ENCODE peak calls at places on chromosomes 2 and 18, in four cellular contexts. One of them, this sample, is unnamed.

GRCh38 chr2:95387358-95387757 is 15.2 kb upstream of the FAHD2A start:
- DNase-seq in non-pigmented ciliary epithelial cell: no peak
- DNase-seq in activated naive CD4-positive, alpha-beta T cell: no peak
- DNase-seq in stimulated activated CD4-positive, alpha-beta T cell treated with anti-CD3 and anti-CD28 coated beads, Interleukin-1b, Interleukin-23, amount 100 ng/mL, for 4 hours: no peak
- DNase-seq in this sample: no peak

GRCh38 chr2:111944536-111945210 is 46.3 kb downstream of the MERTK start:
- DNase-seq in activated naive CD4-positive, alpha-beta T cell: no peak
- DNase-seq in non-pigmented ciliary epithelial cell: no peak
- DNase-seq in stimulated activated CD4-positive, alpha-beta T cell treated with anti-CD3 and anti-CD28 coated beads, Interleukin-1b, Interleukin-23, amount 100 ng/mL, for 4 hours: no peak
- DNase-seq in this sample: no peak

GRCh38 chr2:67135201-67135600 is 261.9 kb upstream of the ETAA1 start:
- DNase-seq in stimulated activated CD4-positive, alpha-beta T cell treated with anti-CD3 and anti-CD28 coated beads, Interleukin-1b, Interleukin-23, amount 100 ng/mL, for 4 hours: no peak
- DNase-seq in non-pigmented ciliary epithelial cell: no peak
- DNase-seq in activated naive CD4-positive, alpha-beta T cell: no peak
- DNase-seq in this sample: no peak

GRCh38 chr2:65416945-65417344 is 15.5 kb downstream of the SPRED2 start:
- DNase-seq in activated naive CD4-positive, alpha-beta T cell: no peak
- DNase-seq in stimulated activated CD4-positive, alpha-beta T cell treated with anti-CD3 and anti-CD28 coated beads, Interleukin-1b, Interleukin-23, amount 100 ng/mL, for 4 hours: no peak
- DNase-seq in non-pigmented ciliary epithelial cell: no peak
- DNase-seq in this sample: no peak

GRCh38 chr18:23745366-23745765 is 56.1 kb downstream of the LAMA3 start:
- DNase-seq in non-pigmented ciliary epithelial cell: no peak
- DNase-seq in stimulated activated CD4-positive, alpha-beta T cell treated with anti-CD3 and anti-CD28 coated beads, Interleukin-1b, Interleukin-23, amount 100 ng/mL, for 4 hours: no peak
- DNase-seq in activated naive CD4-positive, alpha-beta T cell: no peak
- DNase-seq in this sample: no peak

GRCh38 chr2:113977660-113978523 is 88.0 kb downstream of the ACTR3 start:
- DNase-seq in activated naive CD4-positive, alpha-beta T cell: no peak
- DNase-seq in stimulated activated CD4-positive, alpha-beta T cell treated with anti-CD3 and anti-CD28 coated beads, Interleukin-1b, Interleukin-23, amount 100 ng/mL, for 4 hours: no peak
- DNase-seq in non-pigmented ciliary epithelial cell: no peak
- DNase-seq in this sample: no peak

GRCh38 chr2:102463160-102463559 is 9.9 kb upstream of the SLC9A4 start:
- DNase-seq in stimulated activated CD4-positive, alpha-beta T cell treated with anti-CD3 and anti-CD28 coated beads, Interleukin-1b, Interleukin-23, amount 100 ng/mL, for 4 hours: no peak
- DNase-seq in non-pigmented ciliary epithelial cell: no peak
- DNase-seq in activated naive CD4-positive, alpha-beta T cell: no peak
- DNase-seq in this sample: no peak

GRCh38 chr18:56245856-56246575 is 392.4 kb downstream of the TXNL1 start:
- DNase-seq in non-pigmented ciliary epithelial cell: no peak
- DNase-seq in activated naive CD4-positive, alpha-beta T cell: no peak
- DNase-seq in stimulated activated CD4-positive, alpha-beta T cell treated with anti-CD3 and anti-CD28 coated beads, Interleukin-1b, Interleukin-23, amount 100 ng/mL, for 4 hours: no peak
- DNase-seq in this sample: peak; percentile 78

GRCh38 chr2:131656816-131657633 is 129.3 kb downstream of the CCDC74A start:
- DNase-seq in activated naive CD4-positive, alpha-beta T cell: no peak
- DNase-seq in stimulated activated CD4-positive, alpha-beta T cell treated with anti-CD3 and anti-CD28 coated beads, Interleukin-1b, Interleukin-23, amount 100 ng/mL, for 4 hours: no peak
- DNase-seq in non-pigmented ciliary epithelial cell: no peak
- DNase-seq in this sample: no peak

GRCh38 chr2:70103531-70104061 is 16.3 kb downstream of the PCBP1 start:
- DNase-seq in activated naive CD4-positive, alpha-beta T cell: no peak
- DNase-seq in non-pigmented ciliary epithelial cell: no peak
- DNase-seq in stimulated activated CD4-positive, alpha-beta T cell treated with anti-CD3 and anti-CD28 coated beads, Interleukin-1b, Interleukin-23, amount 100 ng/mL, for 4 hours: no peak
- DNase-seq in this sample: no peak

GRCh38 chr2:76009484-76009883 is 298.8 kb upstream of the GCFC2 start:
- DNase-seq in stimulated activated CD4-positive, alpha-beta T cell treated with anti-CD3 and anti-CD28 coated beads, Interleukin-1b, Interleukin-23, amount 100 ng/mL, for 4 hours: no peak
- DNase-seq in activated naive CD4-positive, alpha-beta T cell: no peak
- DNase-seq in non-pigmented ciliary epithelial cell: no peak
- DNase-seq in this sample: no peak

GRCh38 chr18:79531386-79531785 is 135.7 kb downstream of the NFATC1 start:
- DNase-seq in activated naive CD4-positive, alpha-beta T cell: no peak
- DNase-seq in non-pigmented ciliary epithelial cell: no peak
- DNase-seq in stimulated activated CD4-positive, alpha-beta T cell treated with anti-CD3 and anti-CD28 coated beads, Interleukin-1b, Interleukin-23, amount 100 ng/mL, for 4 hours: no peak
- DNase-seq in this sample: no peak

GRCh38 chr2:23375448-23375847 is 9.5 kb upstream of the KLHL29 start:
- DNase-seq in stimulated activated CD4-positive, alpha-beta T cell treated with anti-CD3 and anti-CD28 coated beads, Interleukin-1b, Interleukin-23, amount 100 ng/mL, for 4 hours: no peak
- DNase-seq in activated naive CD4-positive, alpha-beta T cell: no peak
- DNase-seq in non-pigmented ciliary epithelial cell: no peak
- DNase-seq in this sample: no peak

GRCh38 chr18:33761363-33761762 is 183.3 kb downstream of the ASXL3 start:
- DNase-seq in activated naive CD4-positive, alpha-beta T cell: no peak
- DNase-seq in non-pigmented ciliary epithelial cell: no peak
- DNase-seq in stimulated activated CD4-positive, alpha-beta T cell treated with anti-CD3 and anti-CD28 coated beads, Interleukin-1b, Interleukin-23, amount 100 ng/mL, for 4 hours: no peak
- DNase-seq in this sample: no peak

GRCh38 chr2:6877402-6878305 is at the start of gene RSAD2:
- DNase-seq in activated naive CD4-positive, alpha-beta T cell: peak; percentile 45
- DNase-seq in stimulated activated CD4-positive, alpha-beta T cell treated with anti-CD3 and anti-CD28 coated beads, Interleukin-1b, Interleukin-23, amount 100 ng/mL, for 4 hours: no peak
- DNase-seq in non-pigmented ciliary epithelial cell: no peak
- DNase-seq in this sample: no peak

GRCh38 chr2:76008001-76008702 is 297.4 kb upstream of the GCFC2 start:
- DNase-seq in stimulated activated CD4-positive, alpha-beta T cell treated with anti-CD3 and anti-CD28 coated beads, Interleukin-1b, Interleukin-23, amount 100 ng/mL, for 4 hours: no peak
- DNase-seq in non-pigmented ciliary epithelial cell: no peak
- DNase-seq in activated naive CD4-positive, alpha-beta T cell: no peak
- DNase-seq in this sample: no peak

GRCh38 chr2:227130636-227131035 is 33.4 kb downstream of the COL4A4 start:
- DNase-seq in non-pigmented ciliary epithelial cell: no peak
- DNase-seq in stimulated activated CD4-positive, alpha-beta T cell treated with anti-CD3 and anti-CD28 coated beads, Interleukin-1b, Interleukin-23, amount 100 ng/mL, for 4 hours: no peak
- DNase-seq in activated naive CD4-positive, alpha-beta T cell: no peak
- DNase-seq in this sample: no peak

GRCh38 chr2:196206804-196207203 is 35.4 kb upstream of the STK17B start:
- DNase-seq in stimulated activated CD4-positive, alpha-beta T cell treated with anti-CD3 and anti-CD28 coated beads, Interleukin-1b, Interleukin-23, amount 100 ng/mL, for 4 hours: no peak
- DNase-seq in activated naive CD4-positive, alpha-beta T cell: no peak
- DNase-seq in non-pigmented ciliary epithelial cell: no peak
- DNase-seq in this sample: no peak

GRCh38 chr18:49817947-49818346 is 4.6 kb upstream of the ACAA2 start:
- DNase-seq in stimulated activated CD4-positive, alpha-beta T cell treated with anti-CD3 and anti-CD28 coated beads, Interleukin-1b, Interleukin-23, amount 100 ng/mL, for 4 hours: no peak
- DNase-seq in activated naive CD4-positive, alpha-beta T cell: no peak
- DNase-seq in non-pigmented ciliary epithelial cell: no peak
- DNase-seq in this sample: no peak

GRCh38 chr2:67625178-67625577 is 228.0 kb downstream of the ETAA1 start:
- DNase-seq in activated naive CD4-positive, alpha-beta T cell: no peak
- DNase-seq in stimulated activated CD4-positive, alpha-beta T cell treated with anti-CD3 and anti-CD28 coated beads, Interleukin-1b, Interleukin-23, amount 100 ng/mL, for 4 hours: no peak
- DNase-seq in non-pigmented ciliary epithelial cell: no peak
- DNase-seq in this sample: no peak

GRCh38 chr2:39737661-39738060 is 41.4 kb downstream of the THUMPD2 start:
- DNase-seq in stimulated activated CD4-positive, alpha-beta T cell treated with anti-CD3 and anti-CD28 coated beads, Interleukin-1b, Interleukin-23, amount 100 ng/mL, for 4 hours: no peak
- DNase-seq in activated naive CD4-positive, alpha-beta T cell: no peak
- DNase-seq in non-pigmented ciliary epithelial cell: peak; percentile 84
- DNase-seq in this sample: no peak

GRCh38 chr2:128812183-128812940 is 493.7 kb upstream of the HS6ST1 start:
- DNase-seq in stimulated activated CD4-positive, alpha-beta T cell treated with anti-CD3 and anti-CD28 coated beads, Interleukin-1b, Interleukin-23, amount 100 ng/mL, for 4 hours: no peak
- DNase-seq in activated naive CD4-positive, alpha-beta T cell: no peak
- DNase-seq in non-pigmented ciliary epithelial cell: no peak
- DNase-seq in this sample: no peak

GRCh38 chr2:237588044-237588696 is 2.4 kb downstream of the RAB17 start:
- DNase-seq in stimulated activated CD4-positive, alpha-beta T cell treated with anti-CD3 and anti-CD28 coated beads, Interleukin-1b, Interleukin-23, amount 100 ng/mL, for 4 hours: no peak
- DNase-seq in non-pigmented ciliary epithelial cell: no peak
- DNase-seq in activated naive CD4-positive, alpha-beta T cell: no peak
- DNase-seq in this sample: no peak

GRCh38 chr2:198214108-198214736 is 409.8 kb downstream of the PLCL1 start:
- DNase-seq in stimulated activated CD4-positive, alpha-beta T cell treated with anti-CD3 and anti-CD28 coated beads, Interleukin-1b, Interleukin-23, amount 100 ng/mL, for 4 hours: no peak
- DNase-seq in non-pigmented ciliary epithelial cell: no peak
- DNase-seq in activated naive CD4-positive, alpha-beta T cell: no peak
- DNase-seq in this sample: no peak

GRCh38 chr2:62566847-62567246 is 60.9 kb upstream of the TMEM17 start:
- DNase-seq in stimulated activated CD4-positive, alpha-beta T cell treated with anti-CD3 and anti-CD28 coated beads, Interleukin-1b, Interleukin-23, amount 100 ng/mL, for 4 hours: no peak
- DNase-seq in non-pigmented ciliary epithelial cell: no peak
- DNase-seq in activated naive CD4-positive, alpha-beta T cell: no peak
- DNase-seq in this sample: no peak

GRCh38 chr2:12304494-12305228 is 412.1 kb upstream of the TRIB2 start:
- DNase-seq in activated naive CD4-positive, alpha-beta T cell: no peak
- DNase-seq in stimulated activated CD4-positive, alpha-beta T cell treated with anti-CD3 and anti-CD28 coated beads, Interleukin-1b, Interleukin-23, amount 100 ng/mL, for 4 hours: no peak
- DNase-seq in non-pigmented ciliary epithelial cell: no peak
- DNase-seq in this sample: no peak

This sample was measured in BJ.